ENCODE peak calls at places on chromosome 14, in ten cellular contexts. One of them, this sample, is unnamed.
A peak's percentile ranks its signal among the peaks of the same experiment; 100 is the strongest.

GRCh38 chr14:66315548-66315947 is 170.6 kb upstream of the CCDC196 start:
- DNase-seq in right lobe of liver: no peak
- DNase-seq in Caco-2: no peak
- DNase-seq in pancreas: no peak
- DNase-seq in upper lobe of right lung: no peak
- DNase-seq in K562: no peak
- DNase-seq in hepatocyte: no peak
- DNase-seq in mammary epithelial cell: no peak
- DNase-seq in endodermal cell: peak; percentile 64
- DNase-seq in GM23338: peak; percentile 49
- DNase-seq in this sample: peak; percentile 10

GRCh38 chr14:75050852-75051555 is at the start of gene MLH3:
- DNase-seq in endodermal cell: peak; percentile 94
- DNase-seq in Caco-2: peak; percentile 88
- DNase-seq in pancreas: peak; percentile 82
- DNase-seq in hepatocyte: peak; percentile 93
- DNase-seq in upper lobe of right lung: peak; percentile 93
- DNase-seq in mammary epithelial cell: peak; percentile 67
- DNase-seq in K562: peak; percentile 86
- DNase-seq in right lobe of liver: peak; percentile 89
- DNase-seq in GM23338: peak; percentile 97
- DNase-seq in this sample: peak; percentile 95

GRCh38 chr14:36449903-36450302 is 70.1 kb downstream of the NKX2-1 start:
- DNase-seq in endodermal cell: no peak
- DNase-seq in GM23338: no peak
- DNase-seq in K562: no peak
- DNase-seq in hepatocyte: no peak
- DNase-seq in right lobe of liver: no peak
- DNase-seq in mammary epithelial cell: no peak
- DNase-seq in upper lobe of right lung: no peak
- DNase-seq in Caco-2: no peak
- DNase-seq in pancreas: no peak
- DNase-seq in this sample: no peak

GRCh38 chr14:69084023-69084422 is 68.9 kb downstream of the DCAF5 start:
- DNase-seq in mammary epithelial cell: no peak
- DNase-seq in upper lobe of right lung: no peak
- DNase-seq in pancreas: no peak
- DNase-seq in K562: no peak
- DNase-seq in Caco-2: no peak
- DNase-seq in endodermal cell: peak; percentile 49
- DNase-seq in GM23338: no peak
- DNase-seq in right lobe of liver: no peak
- DNase-seq in hepatocyte: no peak
- DNase-seq in this sample: no peak

GRCh38 chr14:73153272-73153671 is 17.0 kb downstream of the PSEN1 start:
- DNase-seq in endodermal cell: no peak
- DNase-seq in hepatocyte: no peak
- DNase-seq in K562: no peak
- DNase-seq in mammary epithelial cell: no peak
- DNase-seq in upper lobe of right lung: no peak
- DNase-seq in right lobe of liver: no peak
- DNase-seq in GM23338: no peak
- DNase-seq in Caco-2: no peak
- DNase-seq in pancreas: no peak
- DNase-seq in this sample: no peak

GRCh38 chr14:106837870-106838269 is 1311.5 kb downstream of the TMEM121 start:
- DNase-seq in pancreas: no peak
- DNase-seq in Caco-2: no peak
- DNase-seq in K562: no peak
- DNase-seq in upper lobe of right lung: no peak
- DNase-seq in endodermal cell: no peak
- DNase-seq in hepatocyte: no peak
- DNase-seq in mammary epithelial cell: no peak
- DNase-seq in right lobe of liver: no peak
- DNase-seq in GM23338: no peak
- DNase-seq in this sample: no peak

GRCh38 chr14:92514844-92515509 is 1.4 kb downstream of the RIN3 start:
- DNase-seq in pancreas: no peak
- DNase-seq in upper lobe of right lung: no peak
- DNase-seq in GM23338: no peak
- DNase-seq in hepatocyte: no peak
- DNase-seq in mammary epithelial cell: no peak
- DNase-seq in endodermal cell: no peak
- DNase-seq in Caco-2: no peak
- DNase-seq in right lobe of liver: no peak
- DNase-seq in K562: no peak
- DNase-seq in this sample: no peak

GRCh38 chr14:99273025-99273723 is 1.2 kb upstream of the BCL11B start:
- DNase-seq in endodermal cell: peak; percentile 94
- DNase-seq in hepatocyte: peak; percentile 76
- DNase-seq in pancreas: no peak
- DNase-seq in mammary epithelial cell: peak; percentile 62
- DNase-seq in Caco-2: peak; percentile 74
- DNase-seq in right lobe of liver: no peak
- DNase-seq in GM23338: peak; percentile 73
- DNase-seq in K562: no peak
- DNase-seq in upper lobe of right lung: no peak
- DNase-seq in this sample: peak; percentile 84

GRCh38 chr14:63692309-63693020 is 35.4 kb downstream of the SGPP1 start:
- DNase-seq in hepatocyte: no peak
- DNase-seq in right lobe of liver: no peak
- DNase-seq in endodermal cell: no peak
- DNase-seq in mammary epithelial cell: no peak
- DNase-seq in upper lobe of right lung: no peak
- DNase-seq in Caco-2: no peak
- DNase-seq in GM23338: no peak
- DNase-seq in pancreas: no peak
- DNase-seq in K562: no peak
- DNase-seq in this sample: no peak

GRCh38 chr14:99562848-99563748 is 40.9 kb downstream of the CCDC85C start:
- DNase-seq in endodermal cell: peak; percentile 97
- DNase-seq in K562: peak; percentile 55
- DNase-seq in Caco-2: peak; percentile 76
- DNase-seq in pancreas: peak; percentile 95
- DNase-seq in upper lobe of right lung: peak; percentile 93
- DNase-seq in hepatocyte: peak; percentile 90
- DNase-seq in right lobe of liver: peak; percentile 95
- DNase-seq in GM23338: peak; percentile 96
- DNase-seq in mammary epithelial cell: peak; percentile 47
- DNase-seq in this sample: peak; percentile 94

GRCh38 chr14:20655851-20656250 is 14.4 kb upstream of the OR6S1 start:
- DNase-seq in upper lobe of right lung: no peak
- DNase-seq in hepatocyte: no peak
- DNase-seq in pancreas: no peak
- DNase-seq in K562: no peak
- DNase-seq in right lobe of liver: no peak
- DNase-seq in endodermal cell: peak; percentile 58
- DNase-seq in GM23338: peak; percentile 41
- DNase-seq in Caco-2: no peak
- DNase-seq in mammary epithelial cell: no peak
- DNase-seq in this sample: no peak

GRCh38 chr14:105086833-105087307 is 21.6 kb upstream of the GPR132 start:
- DNase-seq in Caco-2: peak; percentile 84
- DNase-seq in mammary epithelial cell: peak; percentile 76
- DNase-seq in GM23338: peak; percentile 93
- DNase-seq in K562: peak; percentile 74
- DNase-seq in pancreas: peak; percentile 77
- DNase-seq in hepatocyte: peak; percentile 93
- DNase-seq in upper lobe of right lung: peak; percentile 92
- DNase-seq in endodermal cell: peak; percentile 97
- DNase-seq in right lobe of liver: peak; percentile 73
- DNase-seq in this sample: peak; percentile 96
- H3K4me3 ChIP-seq in Caco-2: peak overlapping the region; percentile 43
- H3K4me3 ChIP-seq in mammary epithelial cell: peak overlapping the region; percentile 50
- H3K4me3 ChIP-seq in GM23338: peak overlapping the region; percentile 66
- H3K4me3 ChIP-seq in K562: peak overlapping the region; percentile 33
- H3K4me3 ChIP-seq in pancreas: peak overlapping the region; percentile 28
- H3K4me3 ChIP-seq in hepatocyte: peak overlapping the region; percentile 51
- H3K4me3 ChIP-seq in upper lobe of right lung: peak overlapping the region; percentile 58
- H3K4me3 ChIP-seq in endodermal cell: peak overlapping the region; percentile 79
- H3K4me3 ChIP-seq in right lobe of liver: peak overlapping the region; percentile 12
- H3K4me3 ChIP-seq in this sample: peak overlapping the region; percentile 53

GRCh38 chr14:35088514-35088913 is 33.3 kb downstream of the PPP2R3C start:
- DNase-seq in endodermal cell: no peak
- DNase-seq in GM23338: no peak
- DNase-seq in pancreas: no peak
- DNase-seq in hepatocyte: no peak
- DNase-seq in Caco-2: no peak
- DNase-seq in mammary epithelial cell: peak; percentile 11
- DNase-seq in K562: no peak
- DNase-seq in upper lobe of right lung: no peak
- DNase-seq in right lobe of liver: no peak
- DNase-seq in this sample: no peak
- H3K36me3 ChIP-seq in endodermal cell: peaks cover 58% of the 10 kb centered on the region
- H3K36me3 ChIP-seq in GM23338: peaks cover 9% of the 10 kb centered on the region
- H3K36me3 ChIP-seq in pancreas: no peaks in the 10 kb centered on the region
- H3K36me3 ChIP-seq in hepatocyte: no peaks in the 10 kb centered on the region
- H3K36me3 ChIP-seq in Caco-2: no peaks in the 10 kb centered on the region
- H3K36me3 ChIP-seq in mammary epithelial cell: peaks cover 8% of the 10 kb centered on the region
- H3K36me3 ChIP-seq in K562: peaks cover 16% of the 10 kb centered on the region
- H3K36me3 ChIP-seq in upper lobe of right lung: peaks cover 90% of the 10 kb centered on the region
- H3K36me3 ChIP-seq in right lobe of liver: peaks cover 12% of the 10 kb centered on the region
- H3K36me3 ChIP-seq in this sample: peaks cover 2% of the 10 kb centered on the region

GRCh38 chr14:56579345-56580316 is at the start of gene TMEM260:
- DNase-seq in hepatocyte: peak; percentile 91
- DNase-seq in right lobe of liver: peak; percentile 87
- DNase-seq in endodermal cell: peak; percentile 97
- DNase-seq in K562: peak; percentile 83
- DNase-seq in pancreas: peak; percentile 83
- DNase-seq in mammary epithelial cell: peak; percentile 81
- DNase-seq in upper lobe of right lung: peak; percentile 92
- DNase-seq in GM23338: peak; percentile 94
- DNase-seq in Caco-2: peak; percentile 90
- DNase-seq in this sample: peak; percentile 86

GRCh38 chr14:56585461-56586084 is 6.0 kb downstream of the TMEM260 start:
- DNase-seq in right lobe of liver: no peak
- DNase-seq in endodermal cell: no peak
- DNase-seq in mammary epithelial cell: no peak
- DNase-seq in hepatocyte: no peak
- DNase-seq in upper lobe of right lung: no peak
- DNase-seq in GM23338: no peak
- DNase-seq in pancreas: no peak
- DNase-seq in Caco-2: no peak
- DNase-seq in K562: no peak
- DNase-seq in this sample: no peak

GRCh38 chr14:56580317-56580711 is 716 bp downstream of the TMEM260 start:
- DNase-seq in Caco-2: no peak
- DNase-seq in right lobe of liver: no peak
- DNase-seq in endodermal cell: no peak
- DNase-seq in K562: no peak
- DNase-seq in mammary epithelial cell: no peak
- DNase-seq in hepatocyte: no peak
- DNase-seq in upper lobe of right lung: no peak
- DNase-seq in GM23338: no peak
- DNase-seq in pancreas: no peak
- DNase-seq in this sample: no peak

DNA sequence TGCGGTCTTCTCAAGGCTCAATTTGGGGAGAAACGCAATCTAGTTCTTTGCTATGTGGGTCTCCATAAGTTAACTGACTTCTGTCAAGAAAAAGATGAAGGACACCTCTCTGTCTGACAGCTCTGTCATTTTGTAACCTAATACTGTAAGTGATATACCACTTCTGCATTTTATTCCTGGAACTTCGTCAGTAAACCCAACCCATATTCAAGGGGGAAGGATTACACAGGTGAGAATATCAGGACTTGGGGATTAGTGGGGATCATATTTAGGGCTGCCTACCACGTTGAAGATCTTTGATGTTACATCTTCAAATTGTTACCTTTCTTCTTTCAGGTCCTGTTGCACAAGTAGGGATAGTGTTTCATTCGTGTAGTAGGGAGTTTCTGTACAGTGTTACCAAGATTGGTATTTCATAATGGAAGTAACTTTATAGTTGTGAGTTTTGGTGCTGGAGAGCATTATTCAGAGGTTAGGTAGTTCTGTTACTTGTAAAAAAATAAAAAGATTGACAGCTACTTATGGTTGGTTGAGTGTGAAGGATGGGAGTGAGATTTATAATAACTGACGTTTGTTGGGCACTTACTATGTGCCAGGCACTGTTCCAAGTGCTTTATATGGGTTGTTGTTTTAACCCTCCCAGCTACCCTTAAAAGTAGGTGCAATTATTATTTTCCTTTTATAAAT is 1.6 kb downstream of the TMEM260 start:
- DNase-seq in upper lobe of right lung: no peak
- DNase-seq in K562: no peak
- DNase-seq in right lobe of liver: no peak
- DNase-seq in Caco-2: no peak
- DNase-seq in mammary epithelial cell: peak; percentile 4
- DNase-seq in pancreas: no peak
- DNase-seq in endodermal cell: no peak
- DNase-seq in hepatocyte: no peak
- DNase-seq in GM23338: no peak
- DNase-seq in this sample: no peak
- H3K4me3 ChIP-seq in upper lobe of right lung: peak overlapping the region; percentile 100
- H3K4me3 ChIP-seq in K562: peak overlapping the region; percentile 94
- H3K4me3 ChIP-seq in right lobe of liver: no peak overlapping the region
- H3K4me3 ChIP-seq in Caco-2: peak overlapping the region; percentile 86
- H3K4me3 ChIP-seq in mammary epithelial cell: peak overlapping the region; percentile 97
- H3K4me3 ChIP-seq in pancreas: peak overlapping the region; percentile 69
- H3K4me3 ChIP-seq in endodermal cell: peak overlapping the region; percentile 99
- H3K4me3 ChIP-seq in hepatocyte: no peak overlapping the region
- H3K4me3 ChIP-seq in GM23338: peak overlapping the region; percentile 96
- H3K4me3 ChIP-seq in this sample: no peak overlapping the region

GRCh38 chr14:77421241-77421640 is 2.1 kb downstream of the NOXRED1 start:
- DNase-seq in upper lobe of right lung: no peak
- DNase-seq in endodermal cell: no peak
- DNase-seq in Caco-2: no peak
- DNase-seq in mammary epithelial cell: peak; percentile 8
- DNase-seq in K562: no peak
- DNase-seq in right lobe of liver: no peak
- DNase-seq in GM23338: no peak
- DNase-seq in pancreas: no peak
- DNase-seq in hepatocyte: no peak
- DNase-seq in this sample: no peak

GRCh38 chr14:77423423-77423822 is at the start of gene NOXRED1:
- DNase-seq in endodermal cell: no peak
- DNase-seq in mammary epithelial cell: no peak
- DNase-seq in pancreas: no peak
- DNase-seq in upper lobe of right lung: no peak
- DNase-seq in GM23338: no peak
- DNase-seq in Caco-2: no peak
- DNase-seq in right lobe of liver: no peak
- DNase-seq in K562: no peak
- DNase-seq in hepatocyte: no peak
- DNase-seq in this sample: no peak

GRCh38 chr14:77426396-77426795 is 3.1 kb upstream of the NOXRED1 start:
- DNase-seq in hepatocyte: no peak
- DNase-seq in mammary epithelial cell: peak; percentile 6
- DNase-seq in Caco-2: no peak
- DNase-seq in upper lobe of right lung: no peak
- DNase-seq in GM23338: no peak
- DNase-seq in right lobe of liver: no peak
- DNase-seq in endodermal cell: no peak
- DNase-seq in K562: no peak
- DNase-seq in pancreas: no peak
- DNase-seq in this sample: no peak

DNA sequence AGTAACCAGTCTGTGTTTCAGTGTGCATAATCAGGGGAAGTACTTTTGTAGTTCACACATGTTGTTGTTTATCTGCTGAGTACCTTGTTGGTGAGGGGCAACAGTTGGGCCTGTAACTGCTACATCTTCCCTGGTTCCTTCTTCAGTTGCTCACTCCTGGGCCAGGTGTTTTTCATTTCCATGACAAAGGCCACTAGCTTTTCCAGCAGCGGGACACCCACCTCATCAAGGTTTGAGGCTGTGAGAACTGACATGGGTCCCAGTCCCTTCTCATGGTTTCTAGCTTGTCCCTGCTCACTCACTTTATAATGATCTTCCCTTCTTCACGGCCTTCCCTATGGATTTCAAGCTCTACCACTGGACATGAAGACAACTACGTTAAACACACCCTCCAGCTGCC is 1.5 kb upstream of the NOXRED1 start:
- DNase-seq in pancreas: no peak
- DNase-seq in GM23338: peak; percentile 63
- DNase-seq in endodermal cell: peak; percentile 48
- DNase-seq in hepatocyte: no peak
- DNase-seq in mammary epithelial cell: no peak
- DNase-seq in Caco-2: no peak
- DNase-seq in upper lobe of right lung: no peak
- DNase-seq in right lobe of liver: no peak
- DNase-seq in K562: no peak
- DNase-seq in this sample: peak; percentile 48
- H3K36me3 ChIP-seq in pancreas: no peaks in the 10 kb centered on the region
- H3K36me3 ChIP-seq in GM23338: peaks cover 12% of the 10 kb centered on the region
- H3K36me3 ChIP-seq in endodermal cell: peaks cover 91% of the 10 kb centered on the region
- H3K36me3 ChIP-seq in hepatocyte: no peaks in the 10 kb centered on the region
- H3K36me3 ChIP-seq in mammary epithelial cell: peaks cover 17% of the 10 kb centered on the region
- H3K36me3 ChIP-seq in Caco-2: no peaks in the 10 kb centered on the region
- H3K36me3 ChIP-seq in upper lobe of right lung: peaks cover 73% of the 10 kb centered on the region
- H3K36me3 ChIP-seq in right lobe of liver: peaks cover 46% of the 10 kb centered on the region
- H3K36me3 ChIP-seq in K562: peaks cover 37% of the 10 kb centered on the region
- H3K36me3 ChIP-seq in this sample: peaks cover 19% of the 10 kb centered on the region

This sample was measured in H7.